ENCODE peak calls at places on chromosomes 16 and 17, in five cellular contexts. N, L, J, U and T are unnamed samples.

GRCh38 chr16:73069581-73070262 is 21.8 kb upstream of the ZFHX3 start:
- DNase-seq in N (no peak), J (no peak), U (no peak), L (no peak), T (no peak)

GRCh38 chr17:8408371-8408770 is 10.7 kb upstream of the RNF222 start:
- DNase-seq in J (no peak), L (peak), N (peak), U (no peak), T (no peak)

GRCh38 chr16:9072806-9073341 is 18.6 kb upstream of the HAPSTR1 start:
- DNase-seq in N (peak), L (no peak), U (no peak), J (no peak), T (no peak)

GRCh38 chr16:48592839-48593429 is 17.0 kb downstream of the N4BP1 start:
- DNase-seq in J (no peak), L (no peak), N (peak), U (no peak), T (no peak)

GRCh38 chr17:82457071-82457789 is 1.3 kb upstream of the NARF start:
- DNase-seq in N (no peak), J (no peak), L (peak), U (no peak), T (no peak)

GRCh38 chr16:15970202-15970601 is 20.8 kb downstream of the ABCC1 start:
- DNase-seq in N (no peak), L (no peak), J (peak), U (no peak), T (no peak)

GRCh38 chr16:30743690-30744089 is 4.5 kb upstream of the PHKG2 start:
- DNase-seq in L (peak), N (no peak), J (no peak), U (no peak), T (no peak)

GRCh38 chr17:77455111-77455877 is 314.5 kb downstream of the SEC14L1 start:
- DNase-seq in L (no peak), U (peak), N (peak), J (no peak), T (no peak)

GRCh38 chr17:42316755-42317154 is 28.5 kb downstream of the STAT5A start:
- DNase-seq in L (no peak), J (no peak), N (no peak), U (no peak), T (no peak)

GRCh38 chr17:66241839-66242238 is 12.6 kb upstream of the APOH start:
- DNase-seq in L (no peak), J (no peak), U (no peak), N (no peak), T (no peak)

GRCh38 chr17:58340623-58340876 is 11.5 kb downstream of the SUPT4H1 start:
- DNase-seq in N (no peak), U (no peak), J (no peak), L (no peak), T (no peak)
- H3K27ac ChIP-seq in N (no peak), U (peak), J (no peak), L (no peak), T (no peak)

GRCh38 chr16:57148481-57148880 is 37.4 kb downstream of the PSME3IP1 start:
- DNase-seq in N (no peak), L (no peak), U (no peak), J (no peak), T (no peak)
- H3K27ac ChIP-seq in N (no peak), L (peak), U (no peak), J (no peak), T (peak)

GRCh38 chr17:39804839-39805238 is 59.3 kb downstream of the IKZF3 start:
- DNase-seq in U (no peak), L (no peak), J (no peak), N (no peak), T (no peak)

GRCh38 chr17:39801055-39801454 is 63.1 kb downstream of the IKZF3 start:
- DNase-seq in L (no peak), N (no peak), U (no peak), J (no peak), T (no peak)

GRCh38 chr17:39799395-39799794 is 61.7 kb downstream of the GRB7 start:
- DNase-seq in J (no peak), N (no peak), U (no peak), L (no peak), T (no peak)

DNA sequence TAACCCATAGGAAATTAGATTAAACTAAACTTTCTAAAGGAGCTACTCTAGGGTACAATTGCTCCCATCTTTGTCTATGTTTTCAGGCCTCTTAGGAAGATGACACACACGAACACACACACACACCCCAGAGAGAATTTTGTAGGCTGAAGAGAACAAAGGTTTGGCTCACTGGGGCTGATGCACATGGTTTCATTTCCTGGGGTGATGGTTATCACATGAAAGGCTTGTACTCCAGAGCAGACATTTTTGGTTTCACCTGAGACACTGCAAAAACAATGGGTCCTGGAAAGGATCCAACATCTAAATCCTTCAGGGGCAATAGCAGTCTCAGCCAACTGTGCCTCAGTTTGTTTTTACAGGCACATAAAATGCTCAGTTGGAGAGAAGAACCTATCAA is 62.8 kb downstream of the GRB7 start:
- DNase-seq in L (no peak), J (no peak), U (no peak), N (peak), T (no peak)
- H3K27ac ChIP-seq in L (no peak), J (no peak), U (no peak), N (no peak), T (no peak)

GRCh38 chr16:3726021-3726687 is 8.8 kb upstream of the TRAP1 start:
- DNase-seq in U (no peak), J (no peak), L (peak), N (no peak), T (no peak)
- H3K27ac ChIP-seq in U (no peak), J (no peak), L (no peak), N (no peak), T (no peak)

DNA sequence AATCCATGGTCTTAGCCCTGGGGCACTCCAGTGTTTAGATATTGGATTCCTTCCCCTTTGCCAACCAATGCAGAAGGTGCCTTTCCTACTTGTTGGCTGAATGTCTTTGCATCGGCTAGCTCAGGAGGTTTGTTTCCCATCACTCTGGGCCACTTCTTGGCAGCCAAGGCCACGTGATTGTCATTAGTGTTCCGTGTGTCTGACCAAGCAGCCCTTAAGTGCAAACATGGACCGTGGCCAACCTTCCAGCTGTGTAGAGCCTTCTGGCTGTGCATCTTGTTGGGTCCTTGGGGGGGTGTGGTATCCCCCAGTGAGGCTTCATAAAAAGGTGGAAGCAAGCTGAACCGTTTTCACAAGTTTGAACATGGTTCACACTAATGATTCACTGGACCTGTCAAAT is 66.0 kb downstream of the GNAO1 start:
- DNase-seq in J (no peak), N (no peak), L (no peak), U (peak), T (no peak)
- H3K27ac ChIP-seq in J (no peak), N (no peak), L (no peak), U (no peak), T (peak)

DNA sequence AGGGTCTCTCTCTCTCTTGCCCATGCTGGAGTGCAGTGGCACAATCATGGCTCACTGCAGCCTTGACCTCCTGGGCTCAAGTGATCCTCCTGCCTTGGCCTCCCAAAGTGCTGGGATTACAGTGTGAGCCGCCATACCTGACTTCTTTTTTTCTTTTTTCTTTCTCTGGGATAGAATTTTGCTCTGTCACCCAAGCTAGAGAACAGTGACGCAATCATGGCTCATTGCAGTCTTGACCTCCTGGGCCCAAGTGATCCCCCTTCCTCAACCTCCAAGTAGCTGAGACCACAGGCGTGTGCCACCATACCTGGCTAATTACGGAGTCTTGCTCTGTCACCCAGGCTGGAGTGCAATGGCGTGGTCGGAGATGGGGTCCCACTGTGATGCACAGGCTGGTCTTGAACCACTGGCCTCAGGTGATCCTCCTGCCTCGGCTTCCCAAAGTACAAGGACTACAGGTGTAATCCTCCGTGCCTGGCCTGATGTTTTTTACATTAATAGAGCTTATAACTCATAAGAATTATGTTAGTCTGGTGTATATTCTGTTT is 76.5 kb downstream of the BCAS3 start:
- DNase-seq in J (no peak), N (no peak), U (no peak), L (no peak), T (no peak)
- H3K27ac ChIP-seq in J (no peak), N (no peak), U (no peak), L (no peak), T (no peak)

GRCh38 chr16:89210904-89211515 is 6.5 kb upstream of the ZNF778 start:
- DNase-seq in L (no peak), U (no peak), J (peak), N (no peak), T (no peak)
- H3K27ac ChIP-seq in L (no peak), U (no peak), J (peak), N (no peak), T (no peak)

GRCh38 chr16:70610273-70611223 is 35.8 kb upstream of the IL34 start:
- DNase-seq in L (peak), N (no peak), U (no peak), J (no peak), T (no peak)
- H3K27ac ChIP-seq in L (peak), N (no peak), U (peak), J (no peak), T (peak)